ENCODE peak calls at places on chromosomes 7 and 10, in four cellular contexts. U is HL-60, T is GM12878, W is K562. K is an unnamed sample.

GRCh38 chr10:43824934-43825333 is 176.3 kb upstream of the ZNF32 start:
- DNase-seq in W (no peak), U (no peak), T (no peak), K (no peak)

GRCh38 chr7:140478361-140479061 is 794 bp downstream of the MKRN1 start:
- DNase-seq in W (peak), T (no peak), U (peak), K (peak)

GRCh38 chr7:117193564-117193963 is 129.3 kb downstream of the WNT2 start:
- DNase-seq in T (no peak), U (no peak), W (no peak), K (no peak)

GRCh38 chr10:63240807-63241206 is 107.7 kb downstream of the NRBF2 start:
- DNase-seq in U (no peak), W (no peak), T (no peak), K (no peak)

GRCh38 chr7:53350241-53350640 is 314.8 kb downstream of the POM121L12 start:
- DNase-seq in W (peak), U (peak), T (no peak), K (no peak)

GRCh38 chr7:41130596-41131236 is 572.2 kb downstream of the INHBA start:
- DNase-seq in U (no peak), T (no peak), W (no peak), K (no peak)

GRCh38 chr7:140686921-140687320 is 9.6 kb upstream of the NDUFB2 start:
- DNase-seq in T (no peak), U (no peak), W (no peak), K (no peak)

GRCh38 chr10:452512-453504 is 236.7 kb downstream of the DIP2C start:
- DNase-seq in W (no peak), U (no peak), T (no peak), K (no peak)

GRCh38 chr10:52583341-52583740 is 189.2 kb downstream of the MBL2 start:
- DNase-seq in W (no peak), U (no peak), T (no peak), K (no peak)

GRCh38 chr10:60008816-60009215 is 102.5 kb upstream of the CCDC6 start:
- DNase-seq in T (no peak), W (no peak), U (no peak), K (no peak)

GRCh38 chr7:55044791-55045190 is 26.0 kb downstream of the EGFR start:
- DNase-seq in W (no peak), U (no peak), T (no peak), K (no peak)

GRCh38 chr10:103592186-103593021 is 98.9 kb downstream of the NEURL1 start:
- DNase-seq in T (no peak), U (peak), W (peak), K (peak)

GRCh38 chr10:69451784-69452251 is 553 bp downstream of the TSPAN15 start:
- DNase-seq in U (no peak), W (no peak), T (no peak), K (no peak)
- TF ChIP-seq SPI1 in U (no peak), W (no peak), T (no peak), K (no peak)

DNA sequence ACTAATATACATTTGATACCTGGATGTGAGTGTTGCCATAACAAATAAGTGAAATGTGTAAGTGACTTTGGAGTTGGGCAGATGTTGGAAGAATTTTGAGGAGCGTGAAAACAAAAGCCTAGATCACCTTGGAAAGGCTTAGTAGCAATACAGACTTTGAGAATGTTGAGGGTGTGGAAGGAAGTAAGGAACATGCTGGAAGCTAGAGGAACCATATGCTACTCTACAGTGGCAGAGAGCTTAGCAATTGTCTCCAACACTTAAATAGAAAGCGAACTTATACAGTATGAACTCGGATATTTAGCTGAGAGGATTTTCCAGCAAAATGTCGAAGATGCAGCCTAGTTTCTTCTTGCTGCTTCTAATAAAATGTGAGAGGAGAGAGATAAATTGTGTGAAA is 271.2 kb downstream of the ADRA2A start:
- DNase-seq in W (no peak), T (no peak), U (no peak), K (no peak)
- TF ChIP-seq SPI1 in W (no peak), T (no peak), U (no peak), K (no peak)

GRCh38 chr10:130806426-130806825 is 505.1 kb downstream of the TCERG1L start:
- DNase-seq in W (no peak), U (no peak), T (no peak), K (no peak)

GRCh38 chr10:130805635-130806030 is 505.9 kb downstream of the TCERG1L start:
- DNase-seq in U (no peak), W (no peak), T (no peak), K (no peak)

GRCh38 chr10:130804281-130804680 is 507.2 kb downstream of the TCERG1L start:
- DNase-seq in U (no peak), W (no peak), T (no peak), K (no peak)

GRCh38 chr10:130807096-130807495 is 504.4 kb downstream of the TCERG1L start:
- DNase-seq in W (no peak), T (no peak), U (no peak), K (no peak)

DNA sequence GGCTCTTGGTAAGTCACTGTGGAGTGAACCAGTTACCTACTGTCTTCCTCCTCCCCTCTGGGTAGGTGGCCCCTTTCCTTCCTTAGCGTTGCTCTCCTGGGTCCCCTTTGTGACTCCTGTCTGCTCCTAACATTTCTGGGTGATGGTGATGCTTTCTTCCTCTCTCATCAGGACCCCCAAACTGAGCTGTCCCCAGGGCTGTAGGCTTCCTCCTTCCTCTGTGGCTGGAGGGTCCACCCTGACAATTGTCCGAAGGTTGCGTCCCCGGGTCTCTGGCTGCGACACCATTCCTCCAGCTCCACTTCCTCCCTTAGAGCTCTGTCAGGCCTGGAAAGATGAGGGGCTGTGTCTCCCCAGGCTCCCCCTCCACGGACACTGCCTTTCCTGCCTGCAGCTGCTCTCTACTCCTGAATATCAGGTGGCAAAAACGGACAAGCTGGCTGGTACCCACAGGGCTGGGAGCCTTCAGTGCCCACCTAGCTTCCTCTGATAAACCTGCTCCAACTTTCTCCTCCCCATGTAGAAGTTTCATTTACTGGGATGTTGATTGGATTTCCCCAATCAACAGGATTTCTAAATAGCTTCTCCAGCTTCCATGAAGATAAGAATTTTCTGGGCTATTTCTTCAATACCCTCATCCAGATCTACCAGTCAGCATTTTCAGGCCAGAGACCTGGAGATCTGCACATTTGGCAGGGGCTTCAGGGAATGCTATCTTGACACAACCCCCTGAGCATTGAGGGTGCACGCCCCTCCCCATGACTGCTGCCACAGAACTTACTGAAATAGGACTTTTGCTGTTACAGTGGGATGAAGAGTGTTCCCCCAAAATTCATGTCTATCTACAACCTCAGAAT is 506.5 kb downstream of the TCERG1L start:
- DNase-seq in W (no peak), U (no peak), T (no peak), K (no peak)
- TF ChIP-seq SPI1 in W (no peak), U (no peak), T (no peak), K (no peak)

GRCh38 chr10:3203972-3204371 is 31.4 kb upstream of the PITRM1 start:
- DNase-seq in U (no peak), W (no peak), T (no peak), K (no peak)
- TF ChIP-seq SPI1 in U (no peak), W (no peak), T (no peak), K (no peak)

DNA sequence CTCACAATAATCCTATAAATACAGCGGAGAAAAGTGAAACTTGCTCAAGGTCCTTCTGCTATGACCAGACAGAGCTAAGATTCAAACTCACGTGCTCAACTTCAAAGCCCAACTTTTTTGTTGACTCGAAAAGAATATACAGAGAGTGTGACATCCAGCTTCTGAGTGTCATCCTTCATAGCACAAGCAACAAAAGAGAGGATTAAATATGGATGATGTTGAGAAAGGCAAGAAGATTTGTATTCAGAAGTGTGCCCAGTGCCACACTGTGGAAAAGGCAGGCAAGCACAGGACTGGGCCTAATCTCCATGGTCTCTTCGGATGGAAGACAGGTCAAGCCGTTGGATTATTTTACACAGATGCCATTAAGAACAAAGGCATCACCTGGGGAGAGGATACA is 2.1 kb upstream of the FAM3C start:
- DNase-seq in U (no peak), T (no peak), W (no peak), K (no peak)
- TF ChIP-seq SPI1 in U (no peak), T (no peak), W (no peak), K (no peak)

DNA sequence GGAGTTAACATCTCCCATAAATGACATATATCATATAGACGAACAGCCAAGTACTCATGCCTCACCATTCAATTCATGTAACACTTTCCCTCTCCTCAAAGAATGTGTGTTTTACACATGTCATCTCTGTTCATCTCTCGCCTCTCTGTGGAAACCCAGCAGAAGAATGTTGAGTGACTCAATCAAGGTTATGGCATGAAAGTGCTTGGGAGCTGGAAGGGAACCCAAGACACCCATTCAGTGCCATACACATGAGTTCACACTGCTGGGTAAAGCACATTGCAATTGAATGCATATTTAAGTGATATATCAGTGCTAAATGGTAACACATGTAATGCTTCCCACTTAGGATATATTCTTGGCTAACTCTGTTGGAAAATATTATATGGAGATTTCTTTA is 322.9 kb downstream of the PTEN start:
- DNase-seq in W (no peak), U (no peak), T (no peak), K (no peak)
- TF ChIP-seq SPI1 in W (no peak), U (no peak), T (no peak), K (no peak)

GRCh38 chr10:86657396-86658011 is 3.2 kb downstream of the OPN4 start:
- DNase-seq in W (no peak), T (no peak), U (no peak), K (no peak)
- TF ChIP-seq SPI1 in W (no peak), T (no peak), U (no peak), K (no peak)

K was measured in GM12891.